ENCODE peak calls at places on chromosomes 7 and 10, in ten cellular contexts. H, P, R, K, O, Q, Y, U, S and G are unnamed samples.

GRCh38 chr7:11934766-11935165 is 102.8 kb upstream of the THSD7A start:
- DNase-seq in H (no peak), P (no peak), R (no peak), K (no peak), O (no peak), Q (no peak), Y (no peak), U (no peak), S (no peak), G (no peak)

GRCh38 chr10:124303662-124304418 is 114.9 kb downstream of the OAT start:
- DNase-seq in H (no peak), P (no peak), R (no peak), K (peak), O (no peak), Q (no peak), Y (no peak), U (no peak), S (no peak), G (no peak)

GRCh38 chr7:107090452-107090851 is 45.9 kb downstream of the PRKAR2B start:
- DNase-seq in H (no peak), P (no peak), R (no peak), K (no peak), O (no peak), Q (no peak), Y (no peak), U (no peak), S (no peak), G (no peak)

GRCh38 chr7:3210531-3210930 is 90.5 kb upstream of the SDK1 start:
- DNase-seq in H (no peak), P (no peak), R (peak), K (no peak), O (no peak), Q (no peak), Y (no peak), U (no peak), S (no peak), G (no peak)

GRCh38 chr7:43513236-43513635 is 69.7 kb upstream of the STK17A start:
- DNase-seq in H (no peak), P (no peak), R (no peak), K (no peak), O (no peak), Q (no peak), Y (no peak), U (no peak), S (no peak), G (no peak)

GRCh38 chr10:93993414-93993781 is 333 bp upstream of the PLCE1 start:
- DNase-seq in H (no peak), P (no peak), R (no peak), K (no peak), O (no peak), Q (peak), Y (no peak), U (no peak), S (no peak), G (no peak)

GRCh38 chr7:23470290-23471089 is at the start of gene IGF2BP3:
- DNase-seq in H (no peak), P (peak), R (peak), K (no peak), O (peak), Q (peak), Y (peak), U (peak), S (peak), G (peak)

GRCh38 chr10:112785089-112785488 is 165.0 kb upstream of the TCF7L2 start:
- DNase-seq in H (no peak), P (no peak), R (no peak), K (no peak), O (no peak), Q (no peak), Y (no peak), U (no peak), S (no peak), G (no peak)

GRCh38 chr7:91064938-91065337 is 199.3 kb upstream of the FZD1 start:
- DNase-seq in H (no peak), P (peak), R (no peak), K (no peak), O (no peak), Q (no peak), Y (no peak), U (no peak), S (no peak), G (no peak)

GRCh38 chr10:43262043-43262901 is 4.6 kb downstream of the RASGEF1A start:
- DNase-seq in H (peak), P (no peak), R (peak), K (no peak), O (no peak), Q (no peak), Y (no peak), U (no peak), S (peak), G (no peak)

GRCh38 chr7:74187915-74188675 is 13.9 kb downstream of the EIF4H start:
- DNase-seq in H (no peak), P (peak), R (no peak), K (no peak), O (no peak), Q (no peak), Y (no peak), U (no peak), S (no peak), G (no peak)

GRCh38 chr10:49274886-49275285 is 24.1 kb upstream of the C10orf71 start:
- DNase-seq in H (no peak), P (no peak), R (no peak), K (no peak), O (no peak), Q (no peak), Y (no peak), U (no peak), S (no peak), G (no peak)

GRCh38 chr10:30282226-30282625 is 66.9 kb downstream of the MTPAP start:
- DNase-seq in H (no peak), P (no peak), R (no peak), K (no peak), O (no peak), Q (no peak), Y (no peak), U (no peak), S (no peak), G (no peak)

GRCh38 chr10:84352251-84352842 is 24.0 kb downstream of the CCSER2 start:
- DNase-seq in H (no peak), P (peak), R (peak), K (peak), O (no peak), Q (peak), Y (peak), U (peak), S (peak), G (no peak)

GRCh38 chr7:80428161-80429054 is 83.5 kb downstream of the GNAT3 start:
- DNase-seq in H (no peak), P (peak), R (peak), K (no peak), O (peak), Q (no peak), Y (peak), U (no peak), S (peak), G (peak)